ENCODE peak calls at places on chromosomes 3 and 15, in six cellular contexts. F, S, M, E, J and O are unnamed samples.

GRCh38 chr15:59169337-59169736 is 37.3 kb upstream of the LDHAL6B start:
- DNase-seq in M (no peak), S (no peak), F (no peak), E (no peak), J (peak; percentile 85), O (no peak)

GRCh38 chr3:89447244-89447643 is 339.8 kb downstream of the EPHA3 start:
- DNase-seq in J (peak; percentile 32), M (no peak), S (no peak), E (no peak), F (no peak), O (no peak)

GRCh38 chr3:59542276-59542675 is 492.5 kb upstream of the CFAP20DC start:
- DNase-seq in S (no peak), F (no peak), E (no peak), M (no peak), J (no peak), O (no peak)

GRCh38 chr3:151789853-151790463 is 24.0 kb upstream of the AADAC start:
- DNase-seq in E (no peak), J (no peak), F (no peak), S (no peak), M (no peak), O (no peak)

GRCh38 chr15:78909791-78910228 is 35.0 kb downstream of the CTSH start:
- DNase-seq in J (peak; percentile 61), E (peak; percentile 63), M (no peak), F (peak; percentile 39), S (no peak), O (no peak)

GRCh38 chr15:59528965-59529402 is 82.6 kb upstream of the GCNT3 start:
- DNase-seq in J (peak; percentile 92), S (peak; percentile 74), F (peak; percentile 87), M (peak; percentile 87), E (peak; percentile 93), O (peak; percentile 85)

GRCh38 chr3:111325160-111325707 is 216.8 kb upstream of the CD96 start:
- DNase-seq in S (no peak), E (no peak), F (no peak), M (no peak), J (no peak), O (no peak)

GRCh38 chr3:190486201-190486865 is 27.6 kb upstream of the IL1RAP start:
- DNase-seq in M (no peak), E (no peak), F (no peak), S (no peak), J (peak; percentile 7), O (no peak)

GRCh38 chr3:101172516-101172915 is 147.9 kb downstream of the IMPG2 start:
- DNase-seq in S (no peak), F (no peak), J (no peak), M (no peak), E (no peak), O (no peak)

GRCh38 chr3:123576119-123576518 is 8.7 kb downstream of the HACD2 start:
- DNase-seq in J (peak; percentile 27), M (no peak), E (no peak), F (no peak), S (no peak), O (no peak)

GRCh38 chr15:85899927-85900326 is 105.2 kb upstream of the KLHL25 start:
- DNase-seq in J (no peak), F (no peak), M (no peak), S (no peak), E (no peak), O (no peak)

GRCh38 chr3:90134090-90134489 is 1026.7 kb downstream of the EPHA3 start:
- DNase-seq in F (no peak), J (no peak), S (no peak), E (no peak), M (no peak), O (no peak)

GRCh38 chr3:112649478-112649735 is 8.5 kb upstream of the CCDC80 start:
- DNase-seq in M (no peak), J (peak; percentile 73), F (no peak), E (no peak), S (no peak), O (no peak)

GRCh38 chr15:39461536-39462140 is 119.2 kb upstream of the THBS1 start:
- DNase-seq in E (no peak), S (peak; percentile 78), M (no peak), J (peak; percentile 58), F (peak; percentile 26), O (no peak)

GRCh38 chr3:79551997-79552396 is 215.8 kb downstream of the ROBO1 start:
- DNase-seq in M (no peak), S (no peak), J (no peak), E (peak; percentile 9), F (no peak), O (no peak)

GRCh38 chr3:185717121-185717520 is 107.7 kb downstream of the IGF2BP2 start:
- DNase-seq in M (no peak), F (no peak), J (peak; percentile 89), E (no peak), S (no peak), O (no peak)

GRCh38 chr15:29134239-29134638 is 135.4 kb downstream of the NSMCE3 start:
- DNase-seq in E (no peak), M (no peak), S (no peak), J (no peak), F (no peak), O (no peak)

GRCh38 chr3:186644683-186645082 is 4.5 kb downstream of the FETUB start:
- DNase-seq in S (no peak), J (no peak), M (no peak), E (no peak), F (no peak), O (no peak)

GRCh38 chr3:54366839-54367238 is 244.5 kb downstream of the CACNA2D3 start:
- DNase-seq in S (no peak), F (no peak), J (no peak), E (no peak), M (no peak), O (no peak)

GRCh38 chr3:33186524-33187367 is 31.9 kb downstream of the SUSD5 start:
- DNase-seq in S (no peak), F (no peak), E (peak; percentile 42), J (peak; percentile 6), M (no peak), O (no peak)

GRCh38 chr3:160401301-160402095 is 2.0 kb downstream of the SMC4 start:
- DNase-seq in S (no peak), F (no peak), J (peak; percentile 91), E (peak; percentile 52), M (peak; percentile 29), O (peak; percentile 48)

GRCh38 chr3:13865581-13866405 is 14.1 kb downstream of the WNT7A start:
- DNase-seq in J (no peak), M (no peak), S (no peak), F (no peak), E (no peak), O (no peak)

GRCh38 chr15:69548771-69549170 is 96.2 kb downstream of the RPLP1 start:
- DNase-seq in F (no peak), M (no peak), E (no peak), S (no peak), J (no peak), O (no peak)

GRCh38 chr3:48014358-48014757 is 1.9 kb downstream of the MAP4 start:
- DNase-seq in J (peak; percentile 35), E (no peak), F (no peak), S (no peak), M (no peak), O (no peak)

GRCh38 chr3:48012659-48013058 is 3.6 kb downstream of the MAP4 start:
- DNase-seq in J (no peak), M (no peak), S (no peak), E (no peak), F (no peak), O (no peak)

GRCh38 chr3:48015451-48016182 is 599 bp downstream of the MAP4 start:
- DNase-seq in F (no peak), J (peak; percentile 66), E (no peak), M (no peak), S (no peak), O (no peak)

GRCh38 chr3:48011771-48012170 is 4.4 kb downstream of the MAP4 start:
- DNase-seq in F (no peak), J (no peak), M (no peak), S (no peak), E (no peak), O (no peak)

GRCh38 chr3:48013288-48013980 is 2.8 kb downstream of the MAP4 start:
- DNase-seq in J (peak; percentile 81), M (peak; percentile 42), S (no peak), E (peak; percentile 18), F (peak; percentile 47), O (no peak)
- H3K4me1 ChIP-seq in J (peaks cover 48% of the 10 kb centered on the region), M (peaks cover 87% of the 10 kb centered on the region), S (peaks cover 20% of the 10 kb centered on the region), E (peaks cover 64% of the 10 kb centered on the region), F (peaks cover 78% of the 10 kb centered on the region), O (peaks cover 27% of the 10 kb centered on the region)

GRCh38 chr15:62089616-62090015 is 22.8 kb downstream of the C2CD4A start:
- DNase-seq in J (no peak), M (no peak), F (no peak), S (no peak), E (no peak), O (no peak)
- TF ChIP-seq CTCF in J (no peak), M (no peak), F (no peak), S (no peak), E (no peak), O (no peak)

GRCh38 chr3:179179256-179179655 is 31.1 kb downstream of the PIK3CA start:
- DNase-seq in S (no peak), M (no peak), J (no peak), E (no peak), F (no peak), O (no peak)

GRCh38 chr3:179181993-179182551 is 33.9 kb downstream of the PIK3CA start:
- DNase-seq in F (no peak), J (no peak), E (no peak), M (no peak), S (no peak), O (no peak)

GRCh38 chr3:179182892-179183291 is 34.7 kb downstream of the PIK3CA start:
- DNase-seq in J (peak; percentile 24), E (no peak), S (no peak), M (no peak), F (no peak), O (no peak)

GRCh38 chr3:179179979-179180758 is 32.0 kb downstream of the PIK3CA start:
- DNase-seq in F (no peak), M (no peak), E (no peak), J (peak; percentile 60), S (no peak), O (no peak)

DNA sequence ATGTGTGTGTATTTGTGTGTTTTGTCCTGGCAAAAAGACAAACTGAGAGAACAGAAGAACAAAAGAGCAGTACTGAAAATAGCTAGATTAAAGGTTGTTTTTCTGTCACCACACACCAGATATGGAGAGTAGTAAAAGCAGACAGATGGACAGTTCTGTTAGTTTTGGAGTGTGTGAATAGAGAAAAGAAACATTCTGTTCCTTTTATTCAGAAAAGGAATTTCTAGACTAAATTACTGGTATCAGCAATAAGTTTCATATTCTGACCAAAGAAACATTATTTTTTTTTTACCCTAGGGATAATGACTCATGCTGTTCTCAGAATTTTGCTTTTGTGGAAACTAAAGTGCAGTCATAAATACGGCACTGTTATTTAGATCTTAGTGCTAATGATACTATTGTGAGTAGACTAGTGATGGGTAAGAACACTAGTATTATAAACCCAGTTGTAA is 32.9 kb downstream of the PIK3CA start:
- DNase-seq in E (no peak), J (peak; percentile 75), S (no peak), M (no peak), F (no peak), O (no peak)
- H3K4me1 ChIP-seq in E (no peaks in the 10 kb centered on the region), J (peaks cover 18% of the 10 kb centered on the region), S (peaks cover 37% of the 10 kb centered on the region), M (peaks cover 65% of the 10 kb centered on the region), F (peaks cover 53% of the 10 kb centered on the region), O (no peaks in the 10 kb centered on the region)

DNA sequence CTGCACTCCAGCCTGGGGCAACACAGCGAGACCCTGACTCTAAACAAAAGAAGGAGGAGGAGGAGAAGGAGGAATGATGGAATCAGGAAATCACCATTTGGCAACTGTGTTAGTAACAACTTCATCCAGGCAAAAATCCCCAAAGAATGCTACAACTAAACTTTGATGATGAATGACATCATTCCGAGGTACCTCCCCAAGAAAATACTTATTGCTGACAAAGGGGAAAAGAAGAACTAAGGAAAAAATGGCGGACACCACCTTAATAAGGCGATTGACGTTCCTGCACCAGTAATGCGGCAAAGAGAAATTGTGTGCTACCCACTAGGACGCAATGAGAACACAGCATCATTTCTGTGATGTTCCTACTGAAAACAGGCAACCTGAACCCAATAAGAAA is 78.2 kb upstream of the SLC6A11 start:
- DNase-seq in E (no peak), S (no peak), M (no peak), F (no peak), J (no peak), O (no peak)
- TF ChIP-seq CTCF in E (no peak), S (no peak), M (no peak), F (no peak), J (no peak), O (no peak)